ENCODE peak calls at places on chromosomes 5 and 9, in four cellular contexts. Q, T, A and W are unnamed samples.

GRCh38 chr5:56264417-56265025 is 31.4 kb upstream of the ANKRD55 start:
- DNase-seq in Q (peak), T (no peak), A (peak), W (peak)

GRCh38 chr5:138623053-138623452 is 47.9 kb upstream of the HSPA9 start:
- DNase-seq in Q (no peak), T (no peak), A (no peak), W (no peak)

GRCh38 chr9:95023217-95024003 is 294.1 kb downstream of the FANCC start:
- DNase-seq in Q (peak), T (no peak), A (no peak), W (no peak)

GRCh38 chr9:136527721-136528710 is 17.8 kb downstream of the NOTCH1 start:
- DNase-seq in Q (no peak), T (no peak), A (no peak), W (no peak)

GRCh38 chr5:53917095-53917494 is 356.7 kb downstream of the NDUFS4 start:
- DNase-seq in Q (peak), T (no peak), A (no peak), W (no peak)

GRCh38 chr5:23506329-23507236 is 826 bp upstream of the PRDM9 start:
- DNase-seq in Q (no peak), T (no peak), A (no peak), W (peak)

GRCh38 chr5:58545912-58546311 is 37.0 kb upstream of the RAB3C start:
- DNase-seq in Q (no peak), T (no peak), A (no peak), W (no peak)

GRCh38 chr9:105178106-105178505 is 66.3 kb upstream of the SLC44A1 start:
- DNase-seq in Q (no peak), T (no peak), A (no peak), W (no peak)

GRCh38 chr9:61671276-61671973 is 481.6 kb downstream of the SPATA31A7 start:
- DNase-seq in Q (no peak), T (no peak), A (no peak), W (no peak)

GRCh38 chr5:154356256-154356655 is 89.5 kb upstream of the SAP30L start:
- DNase-seq in Q (peak), T (no peak), A (no peak), W (no peak)

GRCh38 chr9:12859704-12860251 is 85.0 kb downstream of the LURAP1L start:
- DNase-seq in Q (peak), T (no peak), A (no peak), W (no peak)

GRCh38 chr5:144941-145340 is 46.4 kb upstream of the LRRC14B start:
- DNase-seq in Q (no peak), T (no peak), A (no peak), W (no peak)

GRCh38 chr9:104748359-104749031 is 1.0 kb downstream of the NIPSNAP3A start:
- DNase-seq in Q (peak), T (no peak), A (no peak), W (no peak)

GRCh38 chr9:88388886-88389617 is 808 bp downstream of the SPIN1 start:
- DNase-seq in Q (peak), T (peak), A (peak), W (peak)

GRCh38 chr9:114680266-114681011 is 1.6 kb downstream of the TEX48 start:
- DNase-seq in Q (no peak), T (no peak), A (no peak), W (no peak)